ENCODE peak calls at places on chromosomes 6 and 20, in five cellular contexts. U, V, C, J and Q are unnamed samples.

GRCh38 chr6:110746680-110747079 is 68.6 kb downstream of the CDK19 start:
- DNase-seq in U (no peak), C (peak; percentile 93), J (no peak), V (no peak), Q (peak; percentile 9)

GRCh38 chr6:138692978-138693909 is 80.3 kb upstream of the CCDC28A start:
- DNase-seq in C (peak; percentile 54), V (peak; percentile 52), U (no peak), J (peak; percentile 91), Q (peak; percentile 62)

GRCh38 chr20:63522091-63522868 is 1.7 kb downstream of the PPDPF start:
- DNase-seq in V (no peak), U (no peak), J (no peak), C (no peak), Q (no peak)

GRCh38 chr20:55086421-55086820 is 611.0 kb downstream of the DOK5 start:
- DNase-seq in J (no peak), V (no peak), C (no peak), U (no peak), Q (no peak)

GRCh38 chr6:8803181-8803760 is 367.9 kb upstream of the SLC35B3 start:
- DNase-seq in V (no peak), C (no peak), J (no peak), U (no peak), Q (no peak)

GRCh38 chr6:150029749-150030148 is 4.4 kb upstream of the RAET1L start:
- DNase-seq in J (peak; percentile 53), V (no peak), C (no peak), U (no peak), Q (no peak)

GRCh38 chr6:10618409-10618808 is 76.0 kb downstream of the C6orf52 start:
- DNase-seq in C (no peak), V (no peak), J (no peak), U (no peak), Q (no peak)

GRCh38 chr6:10383312-10384063 is 31.4 kb downstream of the TFAP2A start:
- DNase-seq in V (peak; percentile 28), U (no peak), C (no peak), J (peak; percentile 50), Q (peak; percentile 60)

GRCh38 chr6:46323312-46323965 is 152.7 kb upstream of the ENPP5 start:
- DNase-seq in U (no peak), V (no peak), J (no peak), C (no peak), Q (no peak)

GRCh38 chr6:157169186-157169585 is 154.1 kb downstream of the TMEM242 start:
- DNase-seq in C (no peak), V (no peak), J (no peak), U (no peak), Q (no peak)

GRCh38 chr20:11509776-11510175 is 407.9 kb upstream of the BTBD3 start:
- DNase-seq in J (no peak), V (no peak), U (no peak), C (no peak), Q (no peak)

GRCh38 chr6:55528624-55529023 is 50.4 kb downstream of the HMGCLL1 start:
- DNase-seq in C (peak; percentile 43), V (no peak), U (peak; percentile 5), J (peak; percentile 75), Q (peak; percentile 67)

GRCh38 chr20:48422242-48422960 is 405.4 kb downstream of the PREX1 start:
- DNase-seq in U (no peak), J (no peak), C (no peak), V (no peak), Q (no peak)

GRCh38 chr6:137387365-137387764 is 106.8 kb downstream of the OLIG3 start:
- DNase-seq in J (peak; percentile 22), U (no peak), V (no peak), C (no peak), Q (no peak)

GRCh38 chr6:133547136-133547535 is 306.0 kb downstream of the EYA4 start:
- DNase-seq in U (no peak), J (no peak), V (no peak), C (no peak), Q (no peak)

GRCh38 chr20:51712501-51713212 is 55.5 kb downstream of the ATP9A start:
- DNase-seq in J (peak; percentile 81), C (peak; percentile 55), V (no peak), U (no peak), Q (peak; percentile 66)

GRCh38 chr20:12594410-12595130 is 414.2 kb upstream of the SPTLC3 start:
- DNase-seq in C (peak; percentile 13), V (no peak), U (no peak), J (peak; percentile 53), Q (peak; percentile 4)

GRCh38 chr6:102197211-102197610 is 803.7 kb downstream of the GRIK2 start:
- DNase-seq in U (no peak), J (peak; percentile 58), V (no peak), C (no peak), Q (no peak)

GRCh38 chr6:33187809-33188208 is 4.5 kb downstream of the COL11A2 start:
- DNase-seq in V (no peak), U (no peak), J (no peak), C (no peak), Q (no peak)

GRCh38 chr6:11381801-11382513 is 149.5 kb upstream of the NEDD9 start:
- DNase-seq in V (no peak), C (no peak), J (no peak), U (peak; percentile 92), Q (no peak)

GRCh38 chr6:18219611-18220010 is 44.7 kb downstream of the DEK start:
- DNase-seq in V (no peak), J (no peak), C (no peak), U (no peak), Q (no peak)

GRCh38 chr6:132730560-132730959 is 16.7 kb upstream of the VNN1 start:
- DNase-seq in C (no peak), U (no peak), V (no peak), J (no peak), Q (peak; percentile 62)

GRCh38 chr6:52522151-52522626 is 54.7 kb downstream of the TRAM2 start:
- DNase-seq in C (no peak), J (no peak), U (no peak), V (peak; percentile 22), Q (no peak)

GRCh38 chr20:41133709-41134361 is 3.5 kb upstream of the PLCG1 start:
- DNase-seq in U (peak; percentile 94), C (no peak), V (peak; percentile 67), J (no peak), Q (no peak)

GRCh38 chr6:70266142-70266541 is 36.7 kb downstream of the COL9A1 start:
- DNase-seq in V (no peak), C (no peak), J (no peak), U (no peak), Q (no peak)

GRCh38 chr20:34109442-34109841 is 2.6 kb downstream of the EIF2S2 start:
- DNase-seq in C (no peak), J (no peak), V (no peak), U (no peak), Q (no peak)

GRCh38 chr20:34112600-34113061 is 588 bp upstream of the EIF2S2 start:
- DNase-seq in U (no peak), C (peak; percentile 48), J (peak; percentile 42), V (no peak), Q (peak; percentile 36)

GRCh38 chr20:34111712-34112599 is at the start of gene EIF2S2:
- DNase-seq in V (peak; percentile 95), J (peak; percentile 98), U (peak; percentile 95), C (peak; percentile 99), Q (peak; percentile 92)

GRCh38 chr20:34110025-34111013 is 1.7 kb downstream of the EIF2S2 start:
- DNase-seq in J (no peak), U (no peak), V (no peak), C (peak; percentile 39), Q (no peak)

DNA sequence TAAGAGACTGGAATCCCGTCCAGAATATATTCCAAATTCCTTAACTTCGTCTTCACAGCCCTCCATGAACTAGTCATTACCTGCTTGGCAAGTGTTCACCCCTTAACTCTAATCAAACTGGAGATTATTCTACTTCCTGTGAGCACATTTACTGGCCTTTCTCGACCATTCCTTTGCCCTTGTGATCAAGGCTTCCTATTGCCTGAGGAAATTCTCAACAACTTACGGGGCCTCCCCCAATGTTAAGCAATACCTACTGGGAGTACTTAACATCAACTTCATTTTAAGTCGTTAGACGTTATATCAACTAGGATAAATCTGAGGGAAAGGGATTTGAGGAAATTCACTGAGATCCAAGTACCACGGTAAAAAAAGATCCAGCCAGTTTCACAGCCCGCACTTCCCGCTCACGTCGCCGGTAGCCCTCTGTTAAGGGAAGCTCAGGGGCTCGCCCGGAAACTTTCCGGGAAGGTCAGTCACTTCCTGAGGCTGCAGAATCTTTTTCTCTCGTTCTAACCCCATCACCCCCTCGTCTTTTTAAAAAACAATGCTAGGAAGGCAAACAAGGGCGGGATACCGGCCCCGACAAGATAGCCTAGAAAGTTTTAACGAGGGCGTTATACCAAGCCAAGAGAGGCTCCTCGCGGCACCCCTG is 859 bp downstream of the EIF2S2 start:
- DNase-seq in C (no peak), J (peak; percentile 13), U (no peak), V (no peak), Q (no peak)
- TF ChIP-seq JUNB in C (no peak), J (no peak), U (no peak), V (no peak), Q (no peak)

DNA sequence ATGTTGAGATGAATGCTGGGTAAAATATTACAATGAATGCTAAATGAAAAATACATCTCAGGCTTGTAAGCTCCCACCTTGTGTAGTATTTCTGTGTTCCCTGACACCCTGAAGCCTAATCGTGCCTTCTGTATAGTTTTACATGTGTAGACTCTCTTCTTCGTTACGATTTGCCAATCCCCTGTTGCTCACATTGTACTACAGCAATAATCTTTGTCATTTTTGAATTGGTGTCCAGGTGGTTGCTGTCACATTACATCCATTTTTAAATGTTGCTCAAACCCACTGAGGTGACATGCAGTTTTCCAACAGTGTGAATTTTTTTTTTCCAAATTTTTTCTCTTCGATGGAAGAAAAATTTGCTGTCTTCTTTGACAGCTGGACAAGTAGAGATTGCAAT is 300.0 kb upstream of the FLRT3 start:
- DNase-seq in V (no peak), J (no peak), U (no peak), C (no peak), Q (no peak)
- TF ChIP-seq JUNB in V (no peak), J (no peak), U (no peak), C (no peak), Q (no peak)

GRCh38 chr20:17498181-17498580 is 33.0 kb downstream of the BFSP1 start:
- DNase-seq in J (no peak), C (no peak), V (no peak), U (no peak), Q (no peak)

GRCh38 chr20:17499041-17499440 is 32.1 kb downstream of the BFSP1 start:
- DNase-seq in U (no peak), J (no peak), V (no peak), C (no peak), Q (no peak)

GRCh38 chr20:17500271-17500670 is 30.9 kb downstream of the BFSP1 start:
- DNase-seq in J (no peak), C (no peak), U (no peak), V (no peak), Q (no peak)

GRCh38 chr20:17500826-17501225 is 30.4 kb downstream of the BFSP1 start:
- DNase-seq in V (no peak), C (no peak), U (no peak), J (no peak), Q (no peak)

GRCh38 chr20:17498641-17499040 is 32.5 kb downstream of the BFSP1 start:
- DNase-seq in V (no peak), J (no peak), C (no peak), U (no peak), Q (no peak)
- TF ChIP-seq JUNB in V (no peak), J (no peak), C (no peak), U (no peak), Q (no peak)

DNA sequence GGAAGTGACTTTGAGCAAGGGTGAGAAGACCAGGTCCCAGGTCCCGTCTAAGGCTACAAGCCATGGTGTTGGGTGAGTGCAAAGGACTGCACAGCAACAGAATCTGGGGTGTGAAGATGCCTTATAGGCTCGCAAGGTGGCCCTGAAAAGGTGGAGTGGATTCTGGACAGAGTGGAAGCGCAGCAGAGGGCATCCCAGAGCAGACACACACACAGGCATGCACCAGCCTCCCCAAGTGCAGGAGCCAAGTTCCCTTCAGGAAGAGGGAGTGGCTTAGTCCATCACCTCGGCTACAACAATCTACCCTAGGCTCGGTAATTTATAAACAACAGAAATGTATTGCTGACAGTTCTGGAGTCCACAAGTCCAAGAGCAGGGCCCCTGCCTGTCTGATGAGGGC is 180.1 kb upstream of the PDE10A start:
- DNase-seq in U (no peak), J (peak; percentile 36), V (no peak), C (no peak), Q (no peak)
- TF ChIP-seq JUNB in U (no peak), J (no peak), V (no peak), C (no peak), Q (no peak)